ENCODE peak calls at places on chromosomes 5 and 9, in four cellular contexts. N, X, F and M are unnamed samples.

GRCh38 chr5:142432369-142432863 is 107.6 kb upstream of the SPRY4 start:
- DNase-seq in N (no peak), X (no peak), F (peak), M (no peak)

GRCh38 chr5:158812381-158812780 is 287.3 kb downstream of the EBF1 start:
- DNase-seq in N (peak), X (no peak), F (peak), M (no peak)

GRCh38 chr9:109640232-109641078 is 139.5 kb upstream of the PALM2AKAP2 start:
- DNase-seq in N (no peak), X (peak), F (no peak), M (no peak)

GRCh38 chr9:4417578-4418325 is 72.5 kb upstream of the SLC1A1 start:
- DNase-seq in N (no peak), X (peak), F (no peak), M (peak)

GRCh38 chr5:136194611-136195010 is 1.6 kb upstream of the SMIM32 start:
- DNase-seq in N (no peak), X (no peak), F (no peak), M (no peak)

GRCh38 chr9:133768859-133769510 is 30.8 kb upstream of the SARDH start:
- DNase-seq in N (no peak), X (peak), F (peak), M (no peak)

GRCh38 chr9:116175616-116176015 is 22.0 kb downstream of the PAPPA start:
- DNase-seq in N (no peak), X (no peak), F (no peak), M (no peak)

GRCh38 chr9:74770508-74771261 is 117.0 kb downstream of the TRPM6 start:
- DNase-seq in N (no peak), X (peak), F (peak), M (no peak)

GRCh38 chr5:150562832-150563231 is 54.9 kb downstream of the NDST1 start:
- DNase-seq in N (no peak), X (peak), F (peak), M (no peak)

GRCh38 chr5:139961435-139962157 is 81.5 kb downstream of the NRG2 start:
- DNase-seq in N (no peak), X (no peak), F (no peak), M (no peak)

GRCh38 chr5:175867587-175868347 is 3.6 kb upstream of the CPLX2 start:
- DNase-seq in N (no peak), X (peak), F (peak), M (no peak)

GRCh38 chr5:16492398-16493175 is 27.0 kb upstream of the ZNF622 start:
- DNase-seq in N (no peak), X (no peak), F (no peak), M (peak)

GRCh38 chr5:71719092-71719964 is at the start of gene CARTPT:
- DNase-seq in N (no peak), X (peak), F (no peak), M (no peak)

GRCh38 chr9:27047126-27047525 is 41.7 kb upstream of the LRRC19 start:
- DNase-seq in N (no peak), X (no peak), F (no peak), M (no peak)

GRCh38 chr9:69178583-69179011 is 4.5 kb downstream of the TJP2 start:
- DNase-seq in N (no peak), X (no peak), F (no peak), M (no peak)

GRCh38 chr5:113204525-113205161 is 228.0 kb downstream of the DCP2 start:
- DNase-seq in N (no peak), X (no peak), F (no peak), M (no peak)

GRCh38 chr9:90827181-90827866 is 25.7 kb downstream of the SYK start:
- DNase-seq in N (no peak), X (no peak), F (peak), M (no peak)

GRCh38 chr5:44952376-44952775 is 143.6 kb downstream of the MRPS30 start:
- DNase-seq in N (no peak), X (peak), F (peak), M (no peak)

GRCh38 chr5:170813231-170813630 is 29.7 kb downstream of the GABRP start:
- DNase-seq in N (no peak), X (no peak), F (no peak), M (no peak)

GRCh38 chr5:79774171-79774854 is 84.7 kb downstream of the CMYA5 start:
- DNase-seq in N (no peak), X (peak), F (peak), M (no peak)

GRCh38 chr5:65061250-65061973 is 292.7 kb downstream of the CWC27 start:
- DNase-seq in N (no peak), X (no peak), F (no peak), M (no peak)

DNA sequence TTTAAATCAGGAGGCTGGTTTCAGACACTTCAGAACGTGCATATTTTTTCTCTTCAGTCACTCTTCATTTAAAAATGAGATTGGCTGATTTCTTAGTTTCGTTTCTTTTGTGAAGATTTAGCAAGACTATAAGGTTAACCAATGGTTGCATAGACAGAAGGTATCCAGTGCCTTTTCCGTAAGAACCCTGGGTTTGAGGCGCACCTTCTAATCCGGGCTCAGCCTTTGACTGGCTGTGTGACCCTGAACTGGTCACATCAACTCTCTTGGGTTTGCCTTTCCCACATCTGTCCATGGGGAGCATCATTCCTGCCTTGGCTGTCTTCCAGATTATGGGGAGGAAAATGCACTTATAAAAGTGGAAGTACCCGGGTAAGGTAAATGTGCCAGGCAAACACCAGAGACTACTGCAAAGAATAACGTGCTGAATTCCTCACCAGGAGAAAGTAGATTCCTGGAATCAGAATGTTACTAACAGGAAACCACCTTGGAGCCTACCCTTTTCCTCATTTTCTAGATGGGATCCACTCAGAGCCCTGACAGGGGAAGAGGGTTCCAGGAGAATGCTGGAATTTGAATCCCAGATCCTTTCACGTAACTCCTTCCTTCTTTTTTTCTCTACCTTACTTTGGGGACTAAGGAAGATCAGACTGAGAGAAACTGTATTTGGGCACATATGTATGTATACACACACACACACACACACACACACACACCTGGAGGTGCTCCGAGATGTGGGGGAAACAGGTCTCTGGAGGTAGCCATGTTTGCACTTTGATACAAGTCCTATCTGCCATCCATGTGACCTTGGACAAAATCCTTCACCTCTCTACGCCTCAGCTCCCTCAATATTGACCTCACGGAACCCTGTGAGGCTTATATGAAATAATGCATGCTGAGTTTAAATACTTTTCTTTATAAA is 6.8 kb downstream of the HAND1 start:
- DNase-seq in N (no peak), X (no peak), F (no peak), M (no peak)
- H3K4me3 ChIP-seq in N (no peak), X (no peak), F (no peak), M (no peak)

GRCh38 chr5:14414007-14414406 is 167.6 kb upstream of the OTULINL start:
- DNase-seq in N (no peak), X (no peak), F (no peak), M (no peak)

GRCh38 chr5:14413331-14413750 is 168.3 kb upstream of the OTULINL start:
- DNase-seq in N (peak), X (no peak), F (no peak), M (no peak)

GRCh38 chr5:14410068-14410941 is 171.3 kb upstream of the OTULINL start:
- DNase-seq in N (no peak), X (no peak), F (no peak), M (no peak)

GRCh38 chr5:14407746-14408175 is 173.8 kb upstream of the OTULINL start:
- DNase-seq in N (no peak), X (no peak), F (no peak), M (no peak)

DNA sequence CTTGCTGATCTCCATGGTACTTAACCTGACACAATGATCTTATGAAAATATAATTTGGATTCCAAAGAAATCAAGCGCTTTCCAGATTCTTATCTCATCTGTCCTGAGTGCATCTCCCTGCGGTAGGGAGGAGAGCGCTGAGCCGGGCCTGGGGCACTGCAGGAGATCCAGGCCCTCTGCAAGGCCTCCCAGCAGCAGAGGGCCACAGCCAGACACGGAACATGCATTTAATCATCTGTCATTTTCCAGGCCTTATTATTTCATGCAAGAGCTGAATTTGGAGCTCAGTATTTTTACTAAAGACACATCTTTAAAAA is 170.7 kb upstream of the OTULINL start:
- DNase-seq in N (no peak), X (no peak), F (no peak), M (no peak)
- TF ChIP-seq CTCF in N (no peak), X (no peak), F (no peak), M (no peak)

DNA sequence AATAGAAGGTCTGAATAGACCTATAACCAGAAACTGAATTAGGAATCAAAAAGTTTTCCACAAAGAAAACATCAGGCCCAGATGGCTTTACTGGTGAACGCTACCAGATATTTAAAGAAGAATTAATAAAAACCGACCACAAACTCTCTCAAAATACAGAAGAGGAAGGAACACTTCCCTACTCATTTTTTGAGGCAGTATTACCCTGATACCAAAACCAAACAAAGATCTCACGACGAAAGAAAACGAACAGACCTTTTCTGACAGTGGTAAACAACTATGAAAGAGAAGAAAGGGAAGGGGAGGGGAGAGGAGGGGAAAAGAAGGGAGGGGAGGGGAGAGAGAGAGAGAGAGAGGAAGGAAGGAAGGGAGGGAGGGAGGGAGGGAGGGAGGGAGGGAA is 13.5 kb downstream of the B4GALT1 start:
- DNase-seq in N (no peak), X (no peak), F (peak), M (no peak)
- H3K4me3 ChIP-seq in N (peak), X (no peak), F (peak), M (no peak)

DNA sequence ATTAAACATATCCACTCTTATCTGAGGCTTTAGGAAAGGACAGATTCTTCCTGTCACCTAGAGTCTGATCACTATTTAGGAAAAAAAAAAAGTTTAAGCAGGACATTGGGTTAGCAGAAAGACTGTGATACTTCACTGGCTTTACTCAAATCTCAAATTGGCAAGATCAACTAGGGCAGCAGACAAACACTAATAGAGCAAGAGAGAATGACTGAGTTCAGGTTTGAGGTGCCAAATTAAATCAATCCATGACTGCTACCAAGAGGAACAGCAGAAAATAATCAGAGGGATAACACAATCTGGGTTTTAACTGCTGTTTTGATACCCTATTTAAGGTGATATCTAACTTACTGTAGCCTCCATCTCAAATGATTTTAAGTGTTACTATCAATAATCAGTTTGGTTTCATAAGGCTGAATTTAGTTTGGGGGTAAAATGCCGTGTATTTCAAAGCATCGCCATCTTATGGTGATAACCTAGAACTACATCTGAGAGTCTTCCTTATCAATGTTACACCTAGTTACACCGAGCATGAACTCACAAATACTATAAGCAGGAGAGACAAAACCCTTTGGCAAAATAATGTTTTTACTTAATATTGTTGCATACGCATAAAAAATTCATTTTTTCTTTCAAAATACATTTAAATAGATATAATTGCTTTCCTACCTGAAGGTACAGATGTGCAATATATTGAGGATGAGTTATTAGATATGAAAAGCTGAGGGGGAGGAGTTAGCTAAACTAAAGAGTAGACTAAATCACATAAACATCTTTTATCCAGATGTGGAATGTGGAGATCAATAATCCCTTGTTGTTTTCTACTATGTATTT is 286.4 kb upstream of the CDH12 start:
- DNase-seq in N (no peak), X (peak), F (peak), M (no peak)
- TF ChIP-seq CTCF in N (no peak), X (no peak), F (peak), M (no peak)

GRCh38 chr9:127575875-127576778 is 36.0 kb upstream of the STXBP1 start:
- DNase-seq in N (no peak), X (no peak), F (no peak), M (no peak)

GRCh38 chr9:127578627-127578951 is 33.5 kb upstream of the STXBP1 start:
- DNase-seq in N (no peak), X (no peak), F (no peak), M (no peak)

GRCh38 chr9:127580371-127580770 is 31.7 kb upstream of the STXBP1 start:
- DNase-seq in N (no peak), X (no peak), F (no peak), M (no peak)

GRCh38 chr9:127580879-127581278 is 31.2 kb upstream of the STXBP1 start:
- DNase-seq in N (no peak), X (no peak), F (no peak), M (no peak)

DNA sequence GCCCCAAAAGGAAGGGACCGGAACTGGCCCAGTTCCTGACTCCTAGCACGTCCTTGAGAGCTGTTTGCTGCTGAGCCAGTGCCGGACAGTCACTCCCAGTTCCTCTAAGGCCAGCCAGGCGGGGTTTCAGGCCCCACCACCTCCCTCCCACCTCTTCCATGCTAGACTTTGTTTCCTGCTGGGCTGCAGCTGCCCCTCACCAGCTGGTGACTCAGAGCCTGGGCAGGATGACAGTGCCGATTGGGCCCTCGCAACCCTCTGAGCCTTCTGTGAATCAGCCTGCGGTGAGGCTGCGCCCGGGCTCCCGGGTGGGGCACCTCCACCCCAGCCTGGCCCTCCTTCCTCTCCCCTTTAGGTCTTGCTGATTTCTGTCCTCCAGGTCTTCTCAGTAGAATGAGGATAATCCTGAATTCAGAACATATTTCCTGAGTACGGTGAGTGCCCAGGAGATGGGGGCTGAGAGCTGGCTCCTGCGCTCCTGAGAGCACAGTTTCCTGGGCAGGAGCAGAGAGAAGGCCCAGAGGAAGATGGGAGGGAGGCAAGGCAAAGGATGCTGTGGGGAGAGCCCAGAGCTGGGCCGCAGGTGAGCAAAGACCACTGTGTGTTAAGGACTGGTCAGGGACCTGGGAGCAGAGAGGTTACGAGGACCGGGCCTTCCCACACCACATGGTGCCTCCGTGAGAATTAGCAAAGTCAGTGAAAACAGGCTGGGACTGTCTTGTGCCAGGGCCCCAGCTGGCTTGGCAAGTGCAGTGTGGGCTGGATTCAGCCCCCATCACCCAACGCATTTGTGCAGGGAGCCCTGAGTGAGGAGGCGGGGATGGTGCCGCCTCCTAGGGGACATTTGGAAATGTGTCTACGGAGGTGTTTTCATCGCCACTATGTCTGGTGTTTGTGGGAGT is 32.9 kb upstream of the STXBP1 start:
- DNase-seq in N (peak), X (no peak), F (peak), M (peak)
- H3K4me3 ChIP-seq in N (no peak), X (no peak), F (peak), M (peak)

DNA sequence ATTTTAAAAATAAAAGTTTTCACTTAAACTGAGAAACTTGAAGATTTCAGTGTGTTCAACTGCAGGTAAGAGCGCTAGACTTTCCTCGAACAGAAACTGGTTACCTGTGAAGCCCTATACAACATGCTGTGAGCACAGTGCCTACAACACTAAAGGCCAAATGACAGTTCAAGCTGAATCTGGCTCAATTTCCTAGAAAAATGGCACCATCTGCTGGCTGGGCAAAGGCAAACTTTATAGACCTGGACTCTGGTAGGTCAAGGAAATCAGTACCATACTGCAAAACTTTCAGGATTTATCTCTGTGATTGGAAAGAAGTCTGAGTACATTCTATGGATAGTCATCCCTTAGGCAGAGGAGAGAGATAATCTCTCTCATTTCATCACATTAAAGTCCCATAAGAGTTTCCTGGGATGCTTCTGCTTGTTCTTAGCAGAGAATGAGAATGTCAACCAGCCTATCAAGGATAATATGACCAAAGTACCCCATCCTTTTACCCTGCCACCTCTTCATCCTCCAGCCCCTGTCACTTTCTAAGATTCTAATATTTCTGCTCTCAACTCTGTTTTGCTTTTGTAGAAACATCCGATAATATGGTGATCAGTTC is 31.8 kb upstream of the FOXB2 start:
- DNase-seq in N (no peak), X (peak), F (peak), M (no peak)
- TF ChIP-seq CTCF in N (no peak), X (peak), F (peak), M (peak)

DNA sequence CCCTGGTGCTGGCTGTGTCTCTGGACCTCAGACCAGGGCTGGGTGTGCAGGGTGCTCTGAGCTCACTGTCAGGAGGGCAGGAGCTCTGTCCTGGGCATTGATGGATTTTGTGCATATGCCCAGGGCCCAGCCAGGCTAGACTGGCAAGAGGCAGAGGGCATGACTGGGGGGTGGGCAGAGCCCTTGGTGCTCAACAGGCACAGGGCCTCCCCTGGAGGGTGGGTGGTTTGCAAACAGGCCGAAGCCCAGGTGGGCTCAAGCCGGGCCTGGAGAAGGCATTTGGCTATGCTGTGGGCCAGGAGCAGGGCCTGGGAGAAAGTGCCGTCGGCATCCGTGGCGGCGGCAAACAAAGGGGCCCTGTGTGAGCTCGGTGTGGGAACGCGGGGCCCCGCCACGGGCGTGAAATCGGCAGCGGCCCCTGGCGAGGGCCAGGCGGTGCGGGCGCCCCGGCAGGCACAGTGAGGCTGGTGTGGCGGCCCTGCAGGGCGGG is 1.9 kb upstream of the NRARP start:
- DNase-seq in N (no peak), X (no peak), F (no peak), M (no peak)
- H3K4me3 ChIP-seq in N (no peak), X (no peak), F (no peak), M (no peak)